ENCODE peak calls at places on chromosomes 1 and 21, in six cellular contexts. E, S, Q, K, M and X are unnamed samples.

GRCh38 chr21:45376459-45377324 is 28.3 kb upstream of the COL18A1 start:
- DNase-seq in E (peak; percentile 27), S (peak; percentile 37), Q (no peak), K (no peak), M (no peak), X (no peak)

GRCh38 chr1:98336472-98337118 is 324.9 kb upstream of the SNX7 start:
- DNase-seq in E (no peak), S (no peak), Q (peak; percentile 30), K (no peak), M (no peak), X (no peak)

GRCh38 chr1:159864262-159864661 is 1.8 kb upstream of the VSIG8 start:
- DNase-seq in E (no peak), S (no peak), Q (no peak), K (no peak), M (no peak), X (no peak)

GRCh38 chr1:1085171-1085841 is 11.2 kb upstream of the RNF223 start:
- DNase-seq in E (no peak), S (no peak), Q (no peak), K (no peak), M (no peak), X (no peak)

GRCh38 chr1:213884942-213885341 is 102.8 kb upstream of the PROX1 start:
- DNase-seq in E (no peak), S (no peak), Q (no peak), K (no peak), M (no peak), X (no peak)

GRCh38 chr1:99943238-99943794 is 26.5 kb upstream of the SLC35A3 start:
- DNase-seq in E (no peak), S (peak; percentile 31), Q (peak; percentile 24), K (peak; percentile 85), M (peak; percentile 52), X (no peak)

GRCh38 chr1:10612446-10613160 is 137.9 kb downstream of the PEX14 start:
- DNase-seq in E (no peak), S (no peak), Q (no peak), K (no peak), M (no peak), X (no peak)

GRCh38 chr1:37705399-37705798 is 13.1 kb downstream of the CDCA8 start:
- DNase-seq in E (no peak), S (no peak), Q (no peak), K (no peak), M (no peak), X (no peak)

GRCh38 chr1:36150296-36151132 is 1.2 kb upstream of the TRAPPC3 start:
- DNase-seq in E (peak; percentile 81), S (peak; percentile 92), Q (peak; percentile 95), K (peak; percentile 96), M (peak; percentile 97), X (peak; percentile 97)

GRCh38 chr1:230542054-230542453 is 100.2 kb upstream of the COG2 start:
- DNase-seq in E (no peak), S (no peak), Q (no peak), K (peak; percentile 5), M (peak; percentile 12), X (no peak)

GRCh38 chr1:119275145-119275929 is 93.2 kb upstream of the HAO2 start:
- DNase-seq in E (peak; percentile 59), S (peak; percentile 69), Q (peak; percentile 57), K (peak; percentile 80), M (peak; percentile 68), X (no peak)

GRCh38 chr1:109621402-109622101 is 1.9 kb downstream of the AMPD2 start:
- DNase-seq in E (no peak), S (no peak), Q (no peak), K (no peak), M (no peak), X (no peak)

GRCh38 chr1:22978299-22978698 is 5.6 kb upstream of the LACTBL1 start:
- DNase-seq in E (no peak), S (peak; percentile 29), Q (no peak), K (no peak), M (peak; percentile 34), X (no peak)

GRCh38 chr21:45256912-45257672 is 30.6 kb downstream of the POFUT2 start:
- DNase-seq in E (peak; percentile 53), S (no peak), Q (no peak), K (peak; percentile 8), M (no peak), X (no peak)

GRCh38 chr1:195663549-195664280 is 944.5 kb downstream of the KCNT2 start:
- DNase-seq in E (no peak), S (no peak), Q (no peak), K (peak; percentile 37), M (peak; percentile 84), X (no peak)

GRCh38 chr1:234881893-234882771 is 246.5 kb downstream of the TOMM20 start:
- DNase-seq in E (no peak), S (no peak), Q (no peak), K (no peak), M (no peak), X (no peak)

GRCh38 chr1:27342778-27343638 is 1.2 kb downstream of the SYTL1 start:
- DNase-seq in E (no peak), S (no peak), Q (peak; percentile 81), K (no peak), M (no peak), X (no peak)

GRCh38 chr1:205826407-205826806 is 13.4 kb upstream of the SLC41A1 start:
- DNase-seq in E (no peak), S (no peak), Q (no peak), K (no peak), M (no peak), X (no peak)

GRCh38 chr1:154716012-154716411 is 108.0 kb upstream of the ADAR start:
- DNase-seq in E (no peak), S (no peak), Q (no peak), K (no peak), M (no peak), X (no peak)

GRCh38 chr1:10835423-10836421 is 39.3 kb upstream of the CASZ1 start:
- DNase-seq in E (peak; percentile 97), S (peak; percentile 85), Q (peak; percentile 83), K (peak; percentile 39), M (peak; percentile 30), X (no peak)

GRCh38 chr1:61636392-61636791 is 88.5 kb downstream of the TM2D1 start:
- DNase-seq in E (no peak), S (peak; percentile 41), Q (no peak), K (no peak), M (no peak), X (no peak)

GRCh38 chr1:3440282-3440681 is 14.2 kb upstream of the ARHGEF16 start:
- DNase-seq in E (no peak), S (no peak), Q (no peak), K (no peak), M (no peak), X (no peak)

GRCh38 chr1:78619803-78620579 is at the start of gene IFI44L:
- DNase-seq in E (no peak), S (peak; percentile 62), Q (peak; percentile 38), K (peak; percentile 81), M (peak; percentile 80), X (peak; percentile 27)

GRCh38 chr1:24963943-24964677 is 34.0 kb upstream of the RUNX3 start:
- DNase-seq in E (no peak), S (no peak), Q (no peak), K (no peak), M (no peak), X (no peak)

GRCh38 chr1:24960071-24960801 is 30.2 kb upstream of the RUNX3 start:
- DNase-seq in E (no peak), S (no peak), Q (no peak), K (no peak), M (no peak), X (peak; percentile 3)

GRCh38 chr1:24963099-24963872 is 33.2 kb upstream of the RUNX3 start:
- DNase-seq in E (no peak), S (no peak), Q (no peak), K (no peak), M (no peak), X (no peak)

GRCh38 chr1:24961334-24961733 is 31.3 kb upstream of the RUNX3 start:
- DNase-seq in E (no peak), S (no peak), Q (no peak), K (no peak), M (no peak), X (no peak)

GRCh38 chr1:24961961-24962861 is 32.1 kb upstream of the RUNX3 start:
- DNase-seq in E (peak; percentile 69), S (no peak), Q (no peak), K (no peak), M (no peak), X (no peak)
- H3K4me3 ChIP-seq in E (no peak overlapping the region), S (no peak overlapping the region), Q (no peak overlapping the region), K (no peak overlapping the region), M (no peak overlapping the region), X (no peak overlapping the region)

DNA sequence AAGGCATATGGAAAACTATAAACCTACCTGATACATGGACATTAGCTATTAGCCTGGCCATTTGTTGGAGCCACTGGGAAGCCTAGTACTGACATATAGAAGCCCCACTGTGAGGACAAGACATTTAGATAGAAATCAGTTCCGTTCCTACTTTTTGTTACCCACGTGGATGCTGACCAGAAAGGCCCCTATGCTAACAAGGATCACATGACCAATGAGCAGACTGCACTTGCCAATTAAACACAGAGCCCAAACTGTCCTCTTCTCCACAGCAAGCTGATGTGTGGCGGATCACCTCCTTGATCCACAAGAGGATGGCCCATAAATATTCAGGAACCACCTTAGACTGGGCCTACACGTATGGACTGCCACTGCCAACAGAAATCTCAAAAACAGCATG is 11.2 kb upstream of the OR6K3 start:
- DNase-seq in E (no peak), S (no peak), Q (no peak), K (no peak), M (no peak), X (no peak)
- H3K4me3 ChIP-seq in E (no peak overlapping the region), S (no peak overlapping the region), Q (no peak overlapping the region), K (no peak overlapping the region), M (no peak overlapping the region), X (no peak overlapping the region)

DNA sequence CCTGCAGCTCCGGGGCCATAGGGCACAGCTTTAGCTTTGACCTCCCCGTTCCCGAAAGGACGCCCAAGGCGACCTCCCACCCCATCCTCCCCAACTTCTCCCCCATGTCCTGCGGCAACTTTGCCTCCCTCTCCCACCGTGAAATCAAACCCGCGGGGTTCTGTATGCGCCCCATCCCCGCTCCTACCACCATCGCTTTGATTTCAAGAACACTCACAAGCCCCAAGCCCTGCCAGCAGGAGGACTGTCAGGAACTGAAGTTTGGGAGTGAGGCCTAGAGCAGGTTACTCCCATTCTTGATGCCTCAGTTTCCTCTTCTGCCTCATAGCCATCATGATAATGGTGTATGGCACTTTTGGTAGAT is 2.3 kb downstream of the PTPRU start:
- DNase-seq in E (no peak), S (no peak), Q (no peak), K (no peak), M (no peak), X (no peak)
- H3K4me3 ChIP-seq in E (peak overlapping the region; percentile 57), S (no peak overlapping the region), Q (no peak overlapping the region), K (peak overlapping the region; percentile 3), M (peak overlapping the region; percentile 52), X (no peak overlapping the region)

GRCh38 chr1:24865587-24865986 is 64.5 kb downstream of the RUNX3 start:
- DNase-seq in E (no peak), S (no peak), Q (no peak), K (no peak), M (no peak), X (no peak)

GRCh38 chr1:24865168-24865567 is 64.9 kb downstream of the RUNX3 start:
- DNase-seq in E (no peak), S (no peak), Q (no peak), K (no peak), M (no peak), X (no peak)

GRCh38 chr1:24866211-24867063 is 63.6 kb downstream of the RUNX3 start:
- DNase-seq in E (no peak), S (no peak), Q (no peak), K (no peak), M (no peak), X (no peak)

GRCh38 chr1:24862775-24863483 is 67.1 kb downstream of the RUNX3 start:
- DNase-seq in E (no peak), S (no peak), Q (no peak), K (no peak), M (no peak), X (no peak)

GRCh38 chr1:24864409-24864808 is 65.7 kb downstream of the RUNX3 start:
- DNase-seq in E (no peak), S (no peak), Q (peak; percentile 26), K (no peak), M (no peak), X (no peak)
- H3K4me3 ChIP-seq in E (no peak overlapping the region), S (no peak overlapping the region), Q (no peak overlapping the region), K (no peak overlapping the region), M (no peak overlapping the region), X (no peak overlapping the region)